ENCODE peak calls at places on chromosomes 5 and 9, in nine cellular contexts. J, W, Z, G, T, P, A, K and S are unnamed samples.

GRCh38 chr5:63959177-63959982 is 2.9 kb downstream of the HTR1A start:
- DNase-seq in K (peak), A (no peak), P (no peak), G (no peak), J (no peak), Z (no peak), T (no peak), W (no peak), S (no peak)

GRCh38 chr5:42143361-42143760 is 218.3 kb downstream of the FBXO4 start:
- DNase-seq in W (no peak), P (no peak), K (no peak), A (no peak), Z (no peak), G (no peak), J (no peak), T (no peak), S (no peak)

GRCh38 chr9:6383551-6384225 is 29.3 kb upstream of the UHRF2 start:
- DNase-seq in A (no peak), G (no peak), P (peak), Z (no peak), K (no peak), T (no peak), J (no peak), W (no peak), S (peak)

GRCh38 chr9:16282216-16282615 is 588.3 kb downstream of the BNC2 start:
- DNase-seq in G (no peak), A (no peak), W (no peak), P (no peak), T (no peak), J (no peak), K (no peak), Z (no peak), S (no peak)

GRCh38 chr5:6822556-6823343 is 109.5 kb downstream of the TENT4A start:
- DNase-seq in Z (no peak), J (no peak), G (no peak), K (no peak), W (no peak), A (no peak), P (no peak), T (no peak), S (no peak)

GRCh38 chr9:77021289-77021927 is 2.0 kb downstream of the FOXB2 start:
- DNase-seq in P (no peak), G (no peak), K (no peak), A (no peak), Z (no peak), W (no peak), T (no peak), J (no peak), S (no peak)

GRCh38 chr5:173679909-173680626 is 63.6 kb upstream of the BOD1 start:
- DNase-seq in K (no peak), Z (no peak), G (no peak), P (no peak), W (no peak), T (no peak), J (no peak), A (no peak), S (no peak)

GRCh38 chr9:38339087-38339486 is 53.4 kb upstream of the ALDH1B1 start:
- DNase-seq in Z (no peak), K (no peak), A (no peak), P (no peak), J (no peak), W (peak), G (no peak), T (no peak), S (no peak)

GRCh38 chr5:100479079-100479688 is 56.0 kb upstream of the FAM174A start:
- DNase-seq in W (no peak), J (no peak), P (no peak), A (no peak), Z (peak), G (no peak), K (peak), T (peak), S (no peak)

GRCh38 chr9:137368431-137369110 is 54.4 kb downstream of the EXD3 start:
- DNase-seq in P (no peak), K (no peak), T (no peak), Z (no peak), W (no peak), G (no peak), A (no peak), J (no peak), S (no peak)

GRCh38 chr9:78187763-78188495 is 47.9 kb upstream of the CEP78 start:
- DNase-seq in T (no peak), J (no peak), W (no peak), A (peak), Z (no peak), P (no peak), K (no peak), G (no peak), S (no peak)

GRCh38 chr5:149434162-149435014 is 55.3 kb upstream of the IL17B start:
- DNase-seq in A (peak), P (peak), G (peak), T (peak), Z (peak), J (peak), K (no peak), W (peak), S (no peak)